ENCODE peak calls at places on chromosomes 7 and 10, in seven cellular contexts. B is transverse colon, F is sigmoid colon, S is H1, O is heart left ventricle, U is prostate gland, R is uterus. E is an unnamed sample. For H3K36me3, the result is how much of the 10 kb centered on the place peaks cover.

GRCh38 chr10:77416327-77417135 is 221.1 kb downstream of the KCNMA1 start:
- DNase-seq in U (no peak), R (no peak), S (no peak), B (no peak), O (no peak), F (no peak), E (peak)

GRCh38 chr7:8714791-8715190 is 281.4 kb downstream of the NXPH1 start:
- DNase-seq in B (no peak), S (no peak), R (no peak), O (no peak), U (no peak), F (no peak), E (peak)

GRCh38 chr10:53650794-53651193 is 878.2 kb upstream of the MBL2 start:
- DNase-seq in B (no peak), F (no peak), O (no peak), R (no peak), U (no peak), S (no peak), E (no peak)

GRCh38 chr7:2014391-2015241 is 218.1 kb downstream of the MAD1L1 start:
- DNase-seq in O (peak), U (peak), F (peak), R (no peak), S (no peak), B (no peak), E (no peak)

GRCh38 chr10:33155720-33156638 is 178.5 kb downstream of the NRP1 start:
- DNase-seq in U (no peak), O (no peak), F (no peak), S (no peak), B (no peak), R (no peak), E (peak)

GRCh38 chr10:82813856-82814255 is 938.9 kb downstream of the NRG3 start:
- DNase-seq in O (no peak), U (no peak), S (no peak), B (no peak), R (no peak), F (no peak), E (no peak)

GRCh38 chr10:19719320-19719719 is 96.9 kb upstream of the PLXDC2 start:
- DNase-seq in R (no peak), O (no peak), B (no peak), S (no peak), U (no peak), F (no peak), E (no peak)

GRCh38 chr7:87608443-87608842 is 7.8 kb upstream of the ABCB1 start:
- DNase-seq in F (no peak), U (no peak), O (no peak), R (no peak), B (no peak), S (no peak), E (no peak)

GRCh38 chr7:81173766-81174281 is 255.0 kb upstream of the SEMA3C start:
- DNase-seq in F (no peak), O (no peak), S (no peak), R (no peak), B (no peak), U (peak), E (no peak)

GRCh38 chr10:43395571-43396060 is 13.4 kb downstream of the HNRNPF start:
- DNase-seq in U (no peak), R (no peak), F (peak), B (no peak), S (no peak), O (no peak), E (no peak)

GRCh38 chr7:55288070-55288824 is 76.9 kb upstream of the LANCL2 start:
- DNase-seq in S (no peak), O (no peak), U (no peak), B (no peak), R (no peak), F (no peak), E (no peak)
- TF ChIP-seq CTCF in S (no peak), O (no peak), U (no peak), B (no peak), R (no peak), F (no peak), E (no peak)

DNA sequence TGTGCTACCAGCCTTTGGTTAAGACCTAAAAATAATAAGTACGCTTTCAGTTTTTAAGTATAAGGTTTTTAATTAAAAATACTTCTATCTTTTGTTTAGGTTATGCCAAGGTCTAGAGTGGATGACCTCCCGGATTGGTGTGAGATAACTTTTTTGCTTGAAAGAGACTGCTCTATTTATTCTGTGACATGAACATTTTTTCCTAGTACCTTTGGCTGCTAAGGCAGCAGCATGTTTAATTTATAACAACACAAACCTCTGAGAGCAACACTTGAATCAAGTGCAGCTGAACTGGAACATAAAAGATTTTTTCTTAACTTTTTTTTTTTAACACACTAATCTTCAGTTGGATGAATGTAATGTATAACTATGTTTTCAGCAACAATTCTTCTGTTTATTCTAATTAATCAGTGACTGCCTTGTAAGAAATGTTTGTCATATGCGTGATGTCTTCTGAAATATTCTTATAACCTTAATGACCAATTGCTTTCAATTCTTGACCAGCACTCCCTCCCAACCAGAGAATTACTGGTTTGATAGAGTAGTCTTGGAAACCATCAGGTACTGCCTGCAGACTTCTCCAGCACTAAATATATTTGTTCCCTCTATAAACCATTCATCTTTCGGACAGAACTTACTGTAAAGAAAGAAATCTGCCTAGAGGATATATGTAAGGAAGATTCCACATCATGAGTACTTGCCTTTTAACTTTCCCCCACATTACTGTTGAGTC is 16.0 kb downstream of the ARL5B start:
- DNase-seq in R (no peak), F (no peak), U (no peak), S (no peak), O (no peak), B (no peak), E (no peak)
- H3K36me3 ChIP-seq in R (under half), F (under half), U (under half), S (under half), O (under half), B (under half), E (under half)

GRCh38 chr7:25117226-25118047 is 7.6 kb downstream of the CYCS start:
- DNase-seq in R (no peak), O (no peak), B (peak), F (no peak), S (no peak), U (no peak), E (no peak)
- TF ChIP-seq POLR2A in R (no peak), O (no peak), B (peak), F (no peak), S (no peak), U (no peak), E (no peak)

GRCh38 chr7:99418260-99418659 is 9.5 kb downstream of the BUD31 start:
- DNase-seq in S (no peak), O (no peak), R (no peak), B (no peak), U (no peak), F (no peak), E (no peak)
- TF ChIP-seq CTCF in S (no peak), O (no peak), R (no peak), B (no peak), U (no peak), F (no peak), E (no peak)

DNA sequence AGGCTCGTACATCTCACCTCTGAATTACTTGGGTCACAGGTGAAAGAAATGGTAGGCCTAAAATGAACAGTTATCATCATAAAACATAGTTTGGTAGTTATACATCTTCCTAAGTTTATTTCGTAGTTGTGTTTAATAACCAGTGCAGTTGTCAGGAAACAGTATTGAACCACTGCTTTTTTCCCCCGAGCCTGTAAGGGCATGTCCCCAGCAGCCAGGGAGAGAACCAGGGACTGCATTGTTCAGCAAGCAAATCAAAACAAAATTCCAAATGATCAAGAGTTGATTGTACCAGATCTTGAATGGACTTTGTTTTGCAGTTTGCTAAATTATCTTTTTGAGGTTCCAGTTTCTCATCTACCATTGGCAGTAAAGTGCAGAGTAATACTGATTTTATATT is 2.4 kb downstream of the EIF4H start:
- DNase-seq in F (no peak), S (no peak), B (no peak), R (no peak), O (no peak), U (no peak), E (no peak)
- H3K36me3 ChIP-seq in F (under half), S (under half), B (under half), R (under half), O (under half), U (under half), E (under half)

GRCh38 chr7:109745677-109746410 is 1176.2 kb downstream of the DNAJB9 start:
- DNase-seq in S (no peak), B (no peak), F (no peak), O (no peak), R (no peak), U (no peak), E (no peak)

GRCh38 chr7:109752068-109752467 is 1182.4 kb downstream of the DNAJB9 start:
- DNase-seq in B (no peak), U (no peak), F (no peak), O (no peak), R (no peak), S (no peak), E (no peak)

DNA sequence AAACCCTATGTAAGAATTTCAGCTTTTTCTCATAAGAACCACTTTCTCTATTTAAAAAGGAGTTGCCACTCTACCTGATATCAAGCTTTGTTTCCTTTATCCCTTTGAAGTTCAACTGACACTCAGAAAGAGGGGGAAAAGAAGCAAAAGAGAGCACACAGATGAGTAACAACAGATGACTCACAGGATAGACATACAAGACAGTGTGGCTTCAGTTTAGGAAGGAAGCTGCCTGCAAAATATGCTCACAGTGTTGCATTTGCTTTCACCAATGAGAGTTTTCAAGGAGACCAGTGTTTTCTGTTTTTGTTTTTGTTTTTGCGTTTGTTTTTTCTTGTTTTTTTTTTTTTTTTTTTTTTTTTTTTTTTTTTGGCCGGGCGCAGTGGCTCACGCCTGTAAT is 1181.6 kb downstream of the DNAJB9 start:
- DNase-seq in O (no peak), U (no peak), F (no peak), S (no peak), B (no peak), R (no peak), E (no peak)
- TF ChIP-seq POLR2A in O (no peak), U (no peak), F (no peak), S (no peak), B (no peak), R (no peak), E (no peak)

E was measured in adrenal gland.